ENCODE peak calls at places on chromosomes 3 and 15, in seven cellular contexts. Q is HCT116, B is K562, P is H1, N is SK-N-SH, J is GM12878, V is HepG2. T is an unnamed sample.

GRCh38 chr15:66927326-66928077 is 137.9 kb upstream of the SMAD3 start:
- DNase-seq in Q (no peak), B (no peak), P (no peak), N (no peak), J (no peak), V (no peak), T (no peak)

GRCh38 chr3:196486263-196486662 is 17.3 kb downstream of the RNF168 start:
- DNase-seq in Q (no peak), B (no peak), P (no peak), N (no peak), J (no peak), V (no peak), T (no peak)

GRCh38 chr15:83365370-83365938 is 81.0 kb upstream of the BNC1 start:
- DNase-seq in Q (peak; percentile 16), B (no peak), P (peak; percentile 76), N (peak; percentile 55), J (no peak), V (no peak), T (no peak)

GRCh38 chr3:117892431-117892841 is 1142.2 kb downstream of the IGSF11 start:
- DNase-seq in Q (no peak), B (no peak), P (no peak), N (no peak), J (no peak), V (no peak), T (no peak)

GRCh38 chr3:119035014-119035346 is 334 bp upstream of the IGSF11 start:
- DNase-seq in Q (no peak), B (peak; percentile 74), P (no peak), N (no peak), J (no peak), V (no peak), T (no peak)

GRCh38 chr15:57640935-57641682 is 49.4 kb downstream of the MYZAP start:
- DNase-seq in Q (no peak), B (peak; percentile 19), P (no peak), N (peak; percentile 49), J (no peak), V (peak; percentile 26), T (peak; percentile 42)

GRCh38 chr3:177306252-177306651 is 109.0 kb upstream of the TBL1XR1 start:
- DNase-seq in Q (no peak), B (no peak), P (no peak), N (no peak), J (no peak), V (no peak), T (no peak)

GRCh38 chr15:58348095-58348812 is 83.5 kb upstream of the LIPC start:
- DNase-seq in Q (no peak), B (no peak), P (no peak), N (no peak), J (no peak), V (peak; percentile 50), T (no peak)

GRCh38 chr3:179730508-179730907 is 77.7 kb downstream of the USP13 start:
- DNase-seq in Q (no peak), B (no peak), P (no peak), N (no peak), J (no peak), V (no peak), T (no peak)

GRCh38 chr15:90086868-90087268 is 15.4 kb downstream of the IDH2 start:
- DNase-seq in Q (no peak), B (peak; percentile 71), P (peak; percentile 75), N (peak; percentile 77), J (no peak), V (peak; percentile 44), T (peak; percentile 54)

GRCh38 chr3:32335365-32336122 is 56.1 kb upstream of the CMTM7 start:
- DNase-seq in Q (no peak), B (no peak), P (no peak), N (no peak), J (no peak), V (no peak), T (no peak)

GRCh38 chr3:123448503-123449091 is at the start of gene ADCY5:
- DNase-seq in Q (no peak), B (no peak), P (peak; percentile 76), N (peak; percentile 75), J (no peak), V (no peak), T (peak; percentile 61)

GRCh38 chr3:52029053-52029452 is 27.3 kb downstream of the DUSP7 start:
- DNase-seq in Q (no peak), B (peak; percentile 56), P (no peak), N (peak; percentile 82), J (no peak), V (no peak), T (no peak)

GRCh38 chr3:43425829-43426228 is 139.5 kb downstream of the SNRK start:
- DNase-seq in Q (no peak), B (no peak), P (no peak), N (no peak), J (no peak), V (no peak), T (no peak)

GRCh38 chr3:25686766-25687165 is 22.1 kb upstream of the TOP2B start:
- DNase-seq in Q (no peak), B (no peak), P (no peak), N (no peak), J (no peak), V (no peak), T (no peak)

GRCh38 chr3:134694445-134694844 is 43.6 kb upstream of the KY start:
- DNase-seq in Q (no peak), B (no peak), P (no peak), N (no peak), J (no peak), V (no peak), T (no peak)

GRCh38 chr3:188154758-188155574 is 1.0 kb downstream of the LPP start:
- DNase-seq in Q (no peak), B (no peak), P (no peak), N (no peak), J (no peak), V (no peak), T (no peak)

GRCh38 chr3:159928692-159929091 is 59.9 kb upstream of the IL12A start:
- DNase-seq in Q (no peak), B (no peak), P (no peak), N (no peak), J (no peak), V (no peak), T (peak; percentile 19)

GRCh38 chr3:88101142-88101541 is 42.1 kb downstream of the ZNF654 start:
- DNase-seq in Q (no peak), B (no peak), P (no peak), N (no peak), J (no peak), V (no peak), T (no peak)

DNA sequence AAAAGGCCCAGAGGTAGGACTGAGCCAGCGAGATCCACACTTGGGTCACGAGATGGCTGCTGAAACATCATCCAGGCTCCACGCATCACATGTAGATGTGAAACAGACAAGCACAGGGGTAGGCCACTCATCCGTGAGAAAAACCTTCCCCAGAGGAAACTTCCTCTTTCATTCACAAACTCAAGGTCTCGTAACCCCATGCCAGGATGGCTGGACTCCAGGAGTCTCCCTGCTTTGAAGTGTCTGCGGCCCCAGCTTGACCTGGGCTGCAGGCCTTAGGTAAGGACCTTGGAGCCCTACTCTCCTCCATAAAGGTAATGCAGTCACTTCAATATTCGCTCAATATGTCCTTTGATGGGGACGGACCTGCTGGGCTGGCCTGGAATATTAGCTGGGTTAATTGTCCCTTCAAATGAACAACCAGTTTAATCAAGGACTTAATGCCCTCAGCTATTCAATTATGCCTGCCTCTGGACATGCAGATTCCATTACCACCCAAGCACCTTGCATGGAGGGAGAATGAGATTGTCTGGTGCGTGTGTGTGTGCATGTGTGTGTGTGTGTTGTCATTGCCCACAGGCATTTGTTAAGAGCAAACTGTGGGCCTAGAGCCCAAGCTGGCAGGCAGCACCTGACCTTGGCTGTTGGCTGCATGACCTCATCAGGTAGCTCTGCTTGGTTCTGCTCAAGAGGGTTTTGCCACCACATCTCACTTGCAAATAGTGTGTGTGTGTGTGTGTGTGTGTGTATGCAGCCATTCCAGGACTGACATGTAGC is 186.9 kb upstream of the TLE3 start:
- DNase-seq in Q (no peak), B (no peak), P (no peak), N (peak; percentile 48), J (no peak), V (no peak), T (peak; percentile 49)
- TF ChIP-seq JUND in Q (no peak), B (no peak), P (no peak), N (no peak), J (no peak), V (no peak), T (no peak)

GRCh38 chr3:65951836-65952505 is 86.7 kb downstream of the MAGI1 start:
- DNase-seq in Q (peak; percentile 73), B (no peak), P (no peak), N (no peak), J (no peak), V (peak; percentile 74), T (no peak)
- TF ChIP-seq JUND in Q (peak; percentile 87), B (no peak), P (no peak), N (peak; percentile 52), J (no peak), V (no peak), T (no peak)

DNA sequence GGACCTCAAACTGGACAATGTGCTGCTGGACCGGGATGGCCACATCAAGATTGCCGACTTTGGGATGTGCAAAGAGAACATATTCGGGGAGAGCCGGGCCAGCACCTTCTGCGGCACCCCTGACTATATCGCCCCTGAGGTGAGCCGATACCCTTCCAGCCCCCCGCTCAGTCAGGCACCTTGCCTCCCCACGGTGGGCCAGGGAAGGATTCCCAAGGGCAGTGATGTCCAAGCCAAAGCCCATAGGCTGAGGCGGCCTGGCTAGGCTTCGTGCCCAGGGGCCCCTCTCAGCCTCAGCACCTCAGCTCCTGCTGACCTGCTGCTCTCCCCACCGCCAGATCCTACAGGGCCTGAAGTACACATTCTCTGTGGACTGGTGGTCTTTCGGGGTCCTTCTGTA is 27.7 kb downstream of the PRKCD start:
- DNase-seq in Q (no peak), B (no peak), P (no peak), N (no peak), J (no peak), V (no peak), T (no peak)
- TF ChIP-seq JUND in Q (no peak), B (no peak), P (no peak), N (no peak), J (no peak), V (no peak), T (no peak)

DNA sequence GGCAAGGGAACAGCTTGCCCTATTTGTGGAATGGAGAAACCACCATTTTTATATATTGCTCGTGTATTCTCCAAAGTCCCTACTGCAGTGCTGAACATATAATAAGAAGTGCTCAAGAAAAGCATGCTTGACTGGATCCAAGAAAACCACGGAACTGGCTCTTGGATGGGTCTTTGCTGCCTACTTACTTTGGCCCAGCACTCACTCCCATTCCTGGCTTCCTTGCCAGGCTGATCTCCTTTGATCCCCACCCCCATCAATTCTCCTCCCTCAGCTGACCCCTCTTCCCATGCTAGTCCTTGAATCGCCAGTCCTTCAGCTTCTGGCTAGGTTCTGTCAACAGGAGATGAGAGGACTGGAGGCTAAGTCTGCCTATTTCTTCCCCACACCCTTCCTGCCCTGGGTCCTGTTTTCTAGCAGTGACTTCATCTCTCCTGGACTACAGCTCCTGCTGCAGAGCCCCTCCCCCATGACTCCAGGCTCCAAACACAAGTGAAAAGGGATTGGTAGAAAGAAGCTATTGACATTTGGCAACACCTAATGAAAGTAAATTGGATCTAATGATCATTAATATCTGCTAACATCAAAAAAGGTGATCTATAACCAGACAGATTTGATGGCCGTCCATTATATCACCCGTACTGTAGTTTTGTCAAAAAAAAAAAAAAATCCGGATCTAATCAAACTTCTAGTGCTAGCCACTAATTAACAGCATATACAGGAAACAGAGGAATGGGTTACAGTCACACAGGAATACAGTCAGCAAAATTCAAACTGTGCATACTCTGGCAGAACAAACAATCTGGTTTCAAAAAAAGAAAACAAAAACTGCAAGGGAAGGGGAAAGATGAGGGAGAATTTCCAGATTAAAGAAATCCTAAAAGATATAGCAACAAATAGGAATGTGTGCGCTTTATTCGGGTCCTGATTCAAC is 7.8 kb downstream of the FAM240A start:
- DNase-seq in Q (no peak), B (no peak), P (peak; percentile 43), N (no peak), J (no peak), V (no peak), T (peak; percentile 14)
- TF ChIP-seq JUND in Q (no peak), B (no peak), P (no peak), N (no peak), J (no peak), V (no peak), T (no peak)